ENCODE peak calls at places on chromosome 10, in eight cellular contexts. N is cardiac muscle cell, E is suprapubic skin, O is OCI-LY7, Y is left ventricle myocardium inferior, A is heart left ventricle, Z is fibroblast of lung, S is ovary. X is an unnamed sample.

GRCh38 chr10:538895-539294 is 150.6 kb downstream of the DIP2C start:
- DNase-seq in S (no peak), N (peak; percentile 55), E (no peak), A (no peak), Y (no peak), O (no peak), Z (peak; percentile 91), X (no peak)

GRCh38 chr10:129552119-129552518 is 85.1 kb downstream of the MGMT start:
- DNase-seq in E (no peak), Z (no peak), S (no peak), A (no peak), O (no peak), Y (no peak), N (no peak), X (no peak)

GRCh38 chr10:71260622-71261325 is 48.4 kb downstream of the UNC5B start:
- DNase-seq in S (peak; percentile 89), Z (peak; percentile 96), Y (peak; percentile 52), N (peak; percentile 95), E (no peak), A (no peak), O (no peak), X (no peak)

GRCh38 chr10:44125879-44126675 is 258.8 kb downstream of the CXCL12 start:
- DNase-seq in Z (peak; percentile 86), N (peak; percentile 87), S (no peak), A (no peak), O (no peak), Y (no peak), E (no peak), X (no peak)

GRCh38 chr10:133278577-133279265 is 2.1 kb upstream of the ADAM8 start:
- DNase-seq in A (peak; percentile 54), O (peak; percentile 73), Z (peak; percentile 81), Y (peak; percentile 56), S (no peak), N (peak; percentile 70), E (no peak), X (peak; percentile 83)

GRCh38 chr10:1360011-1360580 is 303.9 kb downstream of the WDR37 start:
- DNase-seq in Y (no peak), Z (no peak), O (no peak), E (no peak), N (no peak), S (no peak), A (no peak), X (no peak)

GRCh38 chr10:98610301-98610700 is 163.6 kb upstream of the HPS1 start:
- DNase-seq in S (no peak), Z (no peak), A (no peak), O (no peak), E (no peak), Y (no peak), N (no peak), X (no peak)

GRCh38 chr10:110356628-110357245 is 52.0 kb upstream of the SMNDC1 start:
- DNase-seq in S (peak; percentile 21), A (peak; percentile 57), Z (peak; percentile 94), Y (no peak), N (peak; percentile 51), O (peak; percentile 98), E (no peak), X (no peak)

GRCh38 chr10:9056521-9056920 is 1002.0 kb downstream of the GATA3 start:
- DNase-seq in N (no peak), Y (no peak), O (no peak), S (no peak), Z (no peak), E (no peak), A (no peak), X (peak; percentile 26)

GRCh38 chr10:96299383-96299782 is 4.9 kb upstream of the DNTT start:
- DNase-seq in Z (no peak), A (no peak), S (no peak), E (no peak), N (no peak), O (peak; percentile 62), Y (no peak), X (no peak)

GRCh38 chr10:77504870-77505257 is 132.7 kb downstream of the KCNMA1 start:
- DNase-seq in Y (no peak), A (no peak), E (no peak), S (no peak), N (no peak), O (no peak), Z (peak; percentile 73), X (no peak)

DNA sequence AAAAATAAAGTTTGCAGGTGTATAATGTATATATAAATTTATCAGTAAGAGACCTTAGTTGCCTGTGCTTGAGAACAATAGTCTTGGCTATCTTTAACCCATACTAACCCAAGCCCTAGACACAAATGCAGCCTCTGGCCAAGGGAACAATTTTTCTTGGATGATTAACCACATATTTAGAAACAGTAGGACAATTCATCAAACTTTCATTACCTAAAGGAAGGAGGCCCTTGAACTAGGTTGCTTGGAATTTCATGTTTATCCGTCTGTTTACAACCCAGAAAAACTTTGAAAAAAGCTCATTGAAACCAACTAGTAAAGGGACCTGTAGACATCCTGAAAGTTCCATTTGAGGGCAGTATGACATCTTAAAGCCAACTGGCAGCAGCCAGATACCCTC is 8.9 kb upstream of the ERLIN1 start:
- DNase-seq in Y (no peak), S (no peak), Z (no peak), A (no peak), E (no peak), N (no peak), O (no peak), X (no peak)
- H3K36me3 ChIP-seq in Y (peaks cover 81% of the 10 kb centered on the region), S (no peaks in the 10 kb centered on the region), Z (peaks cover 6% of the 10 kb centered on the region), A (peaks cover 82% of the 10 kb centered on the region), E (peaks cover 80% of the 10 kb centered on the region), N (peaks cover 53% of the 10 kb centered on the region), O (peaks cover 98% of the 10 kb centered on the region), X (peaks cover 89% of the 10 kb centered on the region)

DNA sequence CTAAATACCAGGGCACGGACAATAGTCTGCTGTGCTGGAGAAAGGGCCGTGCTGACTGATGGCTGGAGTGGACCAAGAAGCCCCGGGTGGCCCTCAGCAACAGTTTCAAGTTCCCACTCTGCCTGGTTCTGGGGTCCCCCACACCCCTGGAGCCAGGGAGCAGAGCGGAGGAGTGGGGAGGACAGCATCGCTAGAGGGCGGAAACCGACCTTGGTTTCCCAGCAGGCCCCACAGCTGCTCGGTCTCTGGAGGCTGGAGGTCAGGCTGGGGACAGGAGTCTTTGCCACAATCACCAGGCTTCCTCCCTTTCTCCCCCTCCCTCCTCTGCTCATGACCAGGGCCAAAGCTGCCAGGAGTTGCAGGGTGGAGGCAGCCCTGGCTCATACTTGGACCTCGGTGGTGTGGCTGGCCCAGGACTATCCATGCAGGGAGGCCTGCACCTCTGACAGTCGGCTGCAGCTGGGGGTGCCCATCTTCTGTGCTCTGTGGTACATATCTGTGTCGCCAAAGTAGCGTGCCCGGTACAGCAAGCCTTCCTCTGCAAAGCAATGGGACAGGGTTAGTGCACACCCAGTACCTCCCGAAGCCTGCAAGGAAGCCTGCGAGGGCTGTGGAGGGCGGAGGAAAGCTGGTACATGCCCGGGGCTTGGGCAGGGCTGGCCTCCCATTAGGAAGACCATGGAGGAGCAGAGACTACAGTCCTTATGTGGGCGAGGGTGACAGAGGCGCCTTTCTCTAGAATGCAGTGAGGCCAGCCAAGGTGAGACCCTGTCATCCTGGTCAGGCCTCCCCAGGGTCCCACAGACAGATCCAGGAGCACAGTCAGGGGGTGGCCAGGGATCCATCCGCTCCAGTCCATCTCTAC is 19.1 kb downstream of the DNAJB12 start:
- DNase-seq in Z (peak; percentile 67), Y (peak; percentile 74), E (no peak), N (peak; percentile 89), O (peak; percentile 45), S (peak; percentile 82), A (peak; percentile 79), X (peak; percentile 43)
- H3K27ac ChIP-seq in Z (peak overlapping the region; percentile 83), Y (peak overlapping the region; percentile 95), E (peak overlapping the region; percentile 88), N (peak overlapping the region; percentile 95), O (peak overlapping the region; percentile 80), S (peak overlapping the region; percentile 99), A (peak overlapping the region; percentile 87), X (peak overlapping the region; percentile 94)

DNA sequence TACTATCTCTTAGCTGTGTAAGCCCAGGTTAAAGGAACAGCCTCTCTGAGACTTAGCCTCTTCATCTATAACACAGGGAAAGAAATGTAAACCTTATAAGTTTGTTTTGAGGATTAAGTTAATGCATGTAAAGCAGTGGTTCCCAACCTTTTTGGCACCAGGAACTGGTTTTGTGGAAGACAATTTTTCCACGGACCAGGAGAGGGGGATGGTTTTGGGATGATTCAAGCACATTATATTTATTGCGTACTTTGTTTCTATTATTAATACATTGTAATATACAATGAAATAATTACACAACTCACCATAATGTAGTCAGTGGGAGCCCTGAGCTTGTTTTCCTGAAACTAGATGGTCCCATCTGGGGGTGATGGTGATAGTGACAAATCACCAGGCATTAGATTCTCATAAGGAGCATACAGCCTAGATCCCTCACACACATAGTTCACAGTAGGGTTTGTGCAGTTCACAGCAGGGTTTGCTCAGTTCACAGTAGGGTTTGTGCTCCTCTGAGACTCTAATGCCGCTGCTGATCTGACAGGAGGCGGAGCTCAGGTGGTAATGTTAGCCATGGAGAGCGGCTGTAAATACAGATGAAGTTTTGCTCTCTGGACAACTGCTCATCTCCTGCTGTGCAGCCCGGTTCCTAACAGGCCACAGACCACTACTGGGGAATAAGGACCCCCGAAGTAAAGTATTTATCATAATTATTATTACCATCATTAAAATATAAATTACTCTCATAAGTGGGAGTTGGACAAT is 41.3 kb upstream of the ANK3 start:
- DNase-seq in Y (no peak), Z (peak; percentile 50), E (no peak), A (no peak), N (no peak), S (no peak), O (no peak), X (no peak)
- H3K4me1 ChIP-seq in Y (peaks cover 47% of the 10 kb centered on the region), Z (peaks cover 13% of the 10 kb centered on the region), E (peaks cover 29% of the 10 kb centered on the region), A (no peaks in the 10 kb centered on the region), N (peaks cover 30% of the 10 kb centered on the region), S (no peaks in the 10 kb centered on the region), O (no peaks in the 10 kb centered on the region), X (no peaks in the 10 kb centered on the region)

GRCh38 chr10:18607979-18608378 is 43.4 kb downstream of the NSUN6 start:
- DNase-seq in S (no peak), O (no peak), E (no peak), N (no peak), Z (peak; percentile 27), A (no peak), Y (no peak), X (no peak)
- H3K36me3 ChIP-seq in S (no peaks in the 10 kb centered on the region), O (peaks cover 84% of the 10 kb centered on the region), E (peaks cover 5% of the 10 kb centered on the region), N (no peaks in the 10 kb centered on the region), Z (no peaks in the 10 kb centered on the region), A (peaks cover 23% of the 10 kb centered on the region), Y (peaks cover 22% of the 10 kb centered on the region), X (peaks cover 9% of the 10 kb centered on the region)

GRCh38 chr10:118992496-118992895 is 37.0 kb upstream of the NANOS1 start:
- DNase-seq in E (no peak), Z (no peak), O (no peak), N (no peak), S (no peak), Y (no peak), A (no peak), X (no peak)
- H3K27ac ChIP-seq in E (no peak overlapping the region), Z (no peak overlapping the region), O (no peak overlapping the region), N (no peak overlapping the region), S (no peak overlapping the region), Y (no peak overlapping the region), A (no peak overlapping the region), X (no peak overlapping the region)

GRCh38 chr10:50501899-50502556 is 121.7 kb downstream of the SGMS1 start:
- DNase-seq in E (no peak), O (no peak), S (no peak), Y (no peak), Z (no peak), A (no peak), N (peak; percentile 27), X (no peak)
- H3K4me1 ChIP-seq in E (peaks cover 30% of the 10 kb centered on the region), O (no peaks in the 10 kb centered on the region), S (peaks cover 5% of the 10 kb centered on the region), Y (peaks cover 58% of the 10 kb centered on the region), Z (peaks cover 6% of the 10 kb centered on the region), A (no peaks in the 10 kb centered on the region), N (peaks cover 45% of the 10 kb centered on the region), X (peaks cover 7% of the 10 kb centered on the region)

DNA sequence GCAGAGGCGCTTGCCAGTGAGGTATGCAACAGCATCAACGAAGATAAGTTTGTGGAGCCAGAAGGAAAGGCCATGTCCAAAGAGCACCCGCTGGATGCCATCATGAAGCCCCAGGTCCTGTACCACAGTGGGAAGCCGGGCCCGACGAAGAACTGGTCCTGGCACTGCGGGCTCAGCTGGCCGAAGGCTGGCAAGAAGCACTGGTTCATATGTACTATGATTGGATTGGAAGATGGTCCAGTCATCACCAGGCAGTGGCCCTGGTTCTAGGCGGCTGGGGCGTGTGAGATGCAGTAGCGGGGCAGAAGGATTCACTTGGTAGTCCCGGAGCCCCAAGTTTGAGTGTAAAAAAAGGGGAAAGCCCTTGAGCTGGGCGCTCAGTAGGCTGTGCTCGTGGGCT is 3.9 kb downstream of the NDST2 start:
- DNase-seq in O (no peak), S (no peak), Y (no peak), A (no peak), E (no peak), Z (no peak), N (no peak), X (no peak)
- H3K36me3 ChIP-seq in O (peaks cover 72% of the 10 kb centered on the region), S (no peaks in the 10 kb centered on the region), Y (peaks cover 63% of the 10 kb centered on the region), A (peaks cover 61% of the 10 kb centered on the region), E (peaks cover 61% of the 10 kb centered on the region), Z (peaks cover 17% of the 10 kb centered on the region), N (peaks cover 33% of the 10 kb centered on the region), X (peaks cover 63% of the 10 kb centered on the region)

X was measured in lower lobe of right lung.